ENCODE peak calls at places on chromosomes 16 and 17, in five cellular contexts. Z is ovary, Q is heart right ventricle, T is tibial artery, V is endothelial cell of umbilical vein. C is an unnamed sample.

GRCh38 chr16:17417740-17418139 is 53.0 kb downstream of the XYLT1 start:
- DNase-seq in Z (no peak), Q (no peak), T (no peak), V (no peak), C (no peak)

GRCh38 chr16:53991181-53992056 is 287.5 kb downstream of the FTO start:
- DNase-seq in Z (no peak), Q (no peak), T (no peak), V (peak), C (peak)

GRCh38 chr16:55955845-55956244 is 80.7 kb upstream of the CES5A start:
- DNase-seq in Z (no peak), Q (peak), T (no peak), V (no peak), C (no peak)

GRCh38 chr17:60141111-60142018 is 8.4 kb upstream of the CA4 start:
- DNase-seq in Z (no peak), Q (no peak), T (no peak), V (no peak), C (no peak)

GRCh38 chr16:87143661-87144121 is 173.5 kb downstream of the C16orf95 start:
- DNase-seq in Z (no peak), Q (no peak), T (peak), V (no peak), C (no peak)

GRCh38 chr17:60825351-60825750 is 147.7 kb downstream of the BCAS3 start:
- DNase-seq in Z (no peak), Q (no peak), T (no peak), V (no peak), C (no peak)

GRCh38 chr17:50063516-50064252 is 7.8 kb downstream of the ITGA3 start:
- DNase-seq in Z (no peak), Q (no peak), T (no peak), V (no peak), C (no peak)

GRCh38 chr16:85375282-85375681 is 237.8 kb upstream of the GSE1 start:
- DNase-seq in Z (no peak), Q (no peak), T (no peak), V (no peak), C (no peak)

GRCh38 chr16:29030086-29030840 is 45.4 kb downstream of the LAT start:
- DNase-seq in Z (no peak), Q (no peak), T (no peak), V (no peak), C (no peak)

GRCh38 chr16:67157892-67158635 is 1.6 kb downstream of the TRADD start:
- DNase-seq in Z (no peak), Q (no peak), T (no peak), V (no peak), C (no peak)

GRCh38 chr17:4477286-4477791 is 21.3 kb upstream of the SPNS2 start:
- DNase-seq in Z (no peak), Q (no peak), T (no peak), V (no peak), C (no peak)

GRCh38 chr17:78324391-78325075 is 35.3 kb downstream of the SOCS3 start:
- DNase-seq in Z (peak), Q (peak), T (peak), V (peak), C (peak)

GRCh38 chr17:32871736-32872135 is 5.2 kb downstream of the MYO1D start:
- DNase-seq in Z (no peak), Q (peak), T (no peak), V (no peak), C (no peak)

GRCh38 chr17:21119247-21119944 is 7.4 kb upstream of the DHRS7B start:
- DNase-seq in Z (peak), Q (peak), T (peak), V (peak), C (peak)

GRCh38 chr17:77285594-77286390 is 145.0 kb downstream of the SEC14L1 start:
- DNase-seq in Z (no peak), Q (peak), T (peak), V (no peak), C (no peak)
- H3K4me3 ChIP-seq in Z (no peak), Q (no peak), T (no peak), V (no peak), C (no peak)

DNA sequence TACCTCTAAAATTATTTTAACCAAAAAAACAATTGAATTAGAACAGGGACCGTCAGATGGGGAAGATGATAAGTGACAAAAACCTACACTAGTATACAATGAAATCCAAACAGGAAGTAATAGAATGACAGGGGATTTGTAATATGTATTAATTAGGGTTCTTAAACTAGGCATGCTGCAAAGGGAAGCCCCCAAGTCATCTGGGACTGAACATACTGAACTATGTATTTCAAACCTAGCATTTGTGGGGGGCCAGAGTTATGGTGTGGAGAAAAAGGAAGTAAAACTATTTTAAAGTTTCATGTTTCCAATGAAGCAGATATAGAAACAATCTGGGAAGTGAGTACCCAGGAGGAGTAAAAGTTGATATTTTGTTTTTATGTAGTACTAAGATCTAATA is 133.2 kb upstream of the HS3ST3A1 start:
- DNase-seq in Z (no peak), Q (no peak), T (no peak), V (no peak), C (no peak)
- H3K4me3 ChIP-seq in Z (no peak), Q (no peak), T (no peak), V (no peak), C (no peak)

GRCh38 chr16:73405851-73406250 is 357.9 kb upstream of the ZFHX3 start:
- DNase-seq in Z (no peak), Q (no peak), T (no peak), V (no peak), C (no peak)
- H3K4me3 ChIP-seq in Z (no peak), Q (no peak), T (no peak), V (no peak), C (no peak)

GRCh38 chr16:50572700-50573099 is 24.5 kb downstream of the NKD1 start:
- DNase-seq in Z (no peak), Q (no peak), T (no peak), V (no peak), C (no peak)

GRCh38 chr16:50574852-50575251 is 26.7 kb downstream of the NKD1 start:
- DNase-seq in Z (no peak), Q (no peak), T (no peak), V (no peak), C (no peak)

GRCh38 chr16:50573947-50574751 is 26.0 kb downstream of the NKD1 start:
- DNase-seq in Z (peak), Q (no peak), T (peak), V (no peak), C (no peak)

GRCh38 chr16:50571786-50572185 is 23.6 kb downstream of the NKD1 start:
- DNase-seq in Z (no peak), Q (no peak), T (no peak), V (no peak), C (no peak)

DNA sequence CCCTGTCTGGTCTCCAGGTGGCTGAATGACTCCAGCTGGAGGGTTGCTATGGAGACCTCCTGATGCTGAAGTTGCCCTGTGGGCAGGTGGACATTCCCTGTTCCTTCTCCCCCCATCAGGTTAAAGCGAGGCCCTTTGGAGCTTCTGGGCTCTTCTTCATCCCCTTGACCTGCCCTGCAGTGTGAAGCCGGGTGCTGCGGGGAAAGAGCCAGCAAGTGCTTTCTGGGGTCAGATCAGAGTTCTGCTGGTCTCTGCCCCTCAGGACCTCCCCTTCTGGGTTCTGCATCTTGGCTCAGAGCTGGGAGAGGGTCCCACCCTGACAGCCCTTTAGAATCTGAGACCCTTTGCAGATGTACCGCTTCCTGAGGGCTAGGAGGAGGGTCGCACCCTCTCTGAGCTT is 25.1 kb downstream of the NKD1 start:
- DNase-seq in Z (no peak), Q (no peak), T (no peak), V (no peak), C (no peak)
- H3K4me3 ChIP-seq in Z (no peak), Q (no peak), T (no peak), V (no peak), C (no peak)

GRCh38 chr16:4116328-4117249 is at the start of gene ADCY9:
- DNase-seq in Z (peak), Q (peak), T (peak), V (peak), C (no peak)

GRCh38 chr16:4113358-4114256 is 2.6 kb downstream of the ADCY9 start:
- DNase-seq in Z (no peak), Q (no peak), T (no peak), V (no peak), C (no peak)

GRCh38 chr16:4115941-4116327 is 308 bp downstream of the ADCY9 start:
- DNase-seq in Z (no peak), Q (no peak), T (no peak), V (no peak), C (no peak)

GRCh38 chr16:4114257-4115208 is 1.7 kb downstream of the ADCY9 start:
- DNase-seq in Z (no peak), Q (peak), T (no peak), V (no peak), C (no peak)

GRCh38 chr16:4115209-4115940 is 867 bp downstream of the ADCY9 start:
- DNase-seq in Z (peak), Q (peak), T (peak), V (peak), C (no peak)
- H3K4me3 ChIP-seq in Z (peak), Q (peak), T (peak), V (peak), C (peak)

GRCh38 chr16:27549857-27550581 is at the start of the genes GTF3C1 and KATNIP:
- DNase-seq in Z (peak), Q (peak), T (peak), V (peak), C (peak)

GRCh38 chr16:27550582-27550920 is 607 bp downstream of the KATNIP start:
- DNase-seq in Z (no peak), Q (no peak), T (no peak), V (no peak), C (no peak)

GRCh38 chr16:27549607-27549856 is 181 bp downstream of the GTF3C1 start:
- DNase-seq in Z (no peak), Q (no peak), T (no peak), V (no peak), C (no peak)

GRCh38 chr16:27547134-27547533 is 2.6 kb downstream of the GTF3C1 start:
- DNase-seq in Z (no peak), Q (no peak), T (no peak), V (peak), C (peak)

DNA sequence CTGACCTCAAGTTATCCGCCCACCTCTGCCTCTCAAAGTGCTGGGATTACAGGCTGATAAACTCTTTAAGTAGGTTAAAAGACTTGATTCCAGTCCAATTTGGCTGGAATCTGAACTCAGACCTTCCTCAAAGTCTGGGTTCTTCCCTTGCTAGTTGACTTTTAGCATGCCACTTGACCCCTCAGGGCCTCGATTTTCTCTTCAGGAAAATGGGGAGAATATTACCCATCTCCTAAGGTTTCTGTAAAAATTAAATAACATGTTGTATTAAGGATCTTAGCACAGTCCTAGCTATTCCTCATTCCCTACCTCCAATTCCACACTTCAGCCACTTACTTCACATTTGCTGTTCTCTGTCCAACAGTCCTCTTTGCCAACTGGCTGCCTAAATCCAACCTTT is 1.9 kb downstream of the GTF3C1 start:
- DNase-seq in Z (no peak), Q (no peak), T (no peak), V (no peak), C (no peak)
- H3K4me3 ChIP-seq in Z (no peak), Q (no peak), T (no peak), V (no peak), C (no peak)

GRCh38 chr16:81316176-81316496 is 1.4 kb downstream of the GAN start:
- DNase-seq in Z (no peak), Q (no peak), T (no peak), V (no peak), C (no peak)
- H3K4me3 ChIP-seq in Z (peak), Q (peak), T (peak), V (no peak), C (peak)

DNA sequence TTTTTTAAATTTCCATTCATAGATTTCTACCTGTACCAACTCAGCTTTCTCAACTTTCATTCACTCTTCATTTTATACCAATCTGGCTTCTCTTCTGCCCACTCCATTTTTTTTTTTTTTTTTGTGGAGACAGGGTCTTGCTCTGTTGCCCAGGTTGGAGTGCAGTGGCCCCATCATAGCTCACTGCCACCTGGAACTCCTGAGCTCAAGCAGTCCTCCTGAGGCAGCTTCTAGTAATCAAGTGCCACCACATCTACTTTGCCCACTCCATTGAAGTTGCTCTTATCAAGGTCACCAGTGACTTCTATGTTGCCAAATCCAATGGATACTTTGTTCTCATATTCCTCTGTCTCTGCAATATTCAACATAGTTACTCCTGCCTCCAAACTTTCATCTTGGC is 1.7 kb downstream of the SUPT6H start:
- DNase-seq in Z (no peak), Q (no peak), T (no peak), V (no peak), C (no peak)
- H3K4me3 ChIP-seq in Z (no peak), Q (no peak), T (peak), V (no peak), C (no peak)

GRCh38 chr16:35208001-35208935 is 1748.9 kb downstream of the TP53TG3F start:
- DNase-seq in Z (no peak), Q (no peak), T (no peak), V (no peak), C (no peak)
- H3K4me3 ChIP-seq in Z (no peak), Q (no peak), T (no peak), V (no peak), C (no peak)

C was measured in astrocyte of the cerebellum.